ENCODE peak calls at places on chromosomes 6 and 20, in four cellular contexts. One of them, this sample, is unnamed.

GRCh38 chr6:159691963-159692287 is 1.1 kb downstream of the SOD2 start:
- DNase-seq in activated T-helper 9 cell treated with anti-CD3 and anti-CD28 coated beads, Interleukin-2, amount 50 U/mL, for 16 hours: no peak
- DNase-seq in central memory CD4-positive, alpha-beta T cell: no peak
- DNase-seq in iPS-NIHi11: no peak
- DNase-seq in this sample: no peak

GRCh38 chr6:108687921-108688320 is 127.2 kb downstream of the FOXO3 start:
- DNase-seq in activated T-helper 9 cell treated with anti-CD3 and anti-CD28 coated beads, Interleukin-2, amount 50 U/mL, for 16 hours: no peak
- DNase-seq in central memory CD4-positive, alpha-beta T cell: no peak
- DNase-seq in iPS-NIHi11: no peak
- DNase-seq in this sample: no peak

GRCh38 chr6:25056130-25056529 is 120.4 kb upstream of the RIPOR2 start:
- DNase-seq in activated T-helper 9 cell treated with anti-CD3 and anti-CD28 coated beads, Interleukin-2, amount 50 U/mL, for 16 hours: no peak
- DNase-seq in central memory CD4-positive, alpha-beta T cell: peak; percentile 87
- DNase-seq in iPS-NIHi11: no peak
- DNase-seq in this sample: no peak

GRCh38 chr6:157143885-157144795 is 179.2 kb downstream of the TMEM242 start:
- DNase-seq in activated T-helper 9 cell treated with anti-CD3 and anti-CD28 coated beads, Interleukin-2, amount 50 U/mL, for 16 hours: no peak
- DNase-seq in central memory CD4-positive, alpha-beta T cell: no peak
- DNase-seq in iPS-NIHi11: no peak
- DNase-seq in this sample: no peak

GRCh38 chr6:137652961-137653697 is 158.9 kb upstream of the OLIG3 start:
- DNase-seq in activated T-helper 9 cell treated with anti-CD3 and anti-CD28 coated beads, Interleukin-2, amount 50 U/mL, for 16 hours: no peak
- DNase-seq in central memory CD4-positive, alpha-beta T cell: no peak
- DNase-seq in iPS-NIHi11: no peak
- DNase-seq in this sample: peak; percentile 2

GRCh38 chr6:37429352-37429750 is 3.7 kb upstream of the CMTR1 start:
- DNase-seq in activated T-helper 9 cell treated with anti-CD3 and anti-CD28 coated beads, Interleukin-2, amount 50 U/mL, for 16 hours: no peak
- DNase-seq in central memory CD4-positive, alpha-beta T cell: no peak
- DNase-seq in iPS-NIHi11: no peak
- DNase-seq in this sample: no peak

GRCh38 chr6:149334682-149335160 is 17.2 kb downstream of the TAB2 start:
- DNase-seq in activated T-helper 9 cell treated with anti-CD3 and anti-CD28 coated beads, Interleukin-2, amount 50 U/mL, for 16 hours: no peak
- DNase-seq in central memory CD4-positive, alpha-beta T cell: no peak
- DNase-seq in iPS-NIHi11: peak; percentile 16
- DNase-seq in this sample: no peak

GRCh38 chr20:33788351-33789049 is 22.6 kb upstream of the CHMP4B start:
- DNase-seq in activated T-helper 9 cell treated with anti-CD3 and anti-CD28 coated beads, Interleukin-2, amount 50 U/mL, for 16 hours: no peak
- DNase-seq in central memory CD4-positive, alpha-beta T cell: no peak
- DNase-seq in iPS-NIHi11: no peak
- DNase-seq in this sample: no peak

GRCh38 chr20:12984863-12985262 is 23.9 kb upstream of the SPTLC3 start:
- DNase-seq in activated T-helper 9 cell treated with anti-CD3 and anti-CD28 coated beads, Interleukin-2, amount 50 U/mL, for 16 hours: no peak
- DNase-seq in central memory CD4-positive, alpha-beta T cell: no peak
- DNase-seq in iPS-NIHi11: no peak
- DNase-seq in this sample: no peak

GRCh38 chr6:166318649-166319600 is 10.7 kb upstream of the PRR18 start:
- DNase-seq in activated T-helper 9 cell treated with anti-CD3 and anti-CD28 coated beads, Interleukin-2, amount 50 U/mL, for 16 hours: no peak
- DNase-seq in central memory CD4-positive, alpha-beta T cell: no peak
- DNase-seq in iPS-NIHi11: peak; percentile 49
- DNase-seq in this sample: no peak

GRCh38 chr20:63580796-63581461 is 6.9 kb upstream of the HELZ2 start:
- DNase-seq in activated T-helper 9 cell treated with anti-CD3 and anti-CD28 coated beads, Interleukin-2, amount 50 U/mL, for 16 hours: peak; percentile 51
- DNase-seq in central memory CD4-positive, alpha-beta T cell: peak; percentile 68
- DNase-seq in iPS-NIHi11: peak; percentile 66
- DNase-seq in this sample: no peak

GRCh38 chr6:54010340-54011276 is 100.6 kb upstream of the MLIP start:
- DNase-seq in activated T-helper 9 cell treated with anti-CD3 and anti-CD28 coated beads, Interleukin-2, amount 50 U/mL, for 16 hours: no peak
- DNase-seq in central memory CD4-positive, alpha-beta T cell: no peak
- DNase-seq in iPS-NIHi11: no peak
- DNase-seq in this sample: no peak

GRCh38 chr6:118912646-118913045 is 18.7 kb downstream of the ASF1A start:
- DNase-seq in activated T-helper 9 cell treated with anti-CD3 and anti-CD28 coated beads, Interleukin-2, amount 50 U/mL, for 16 hours: no peak
- DNase-seq in central memory CD4-positive, alpha-beta T cell: no peak
- DNase-seq in iPS-NIHi11: no peak
- DNase-seq in this sample: no peak

GRCh38 chr6:55820696-55821095 is 54.7 kb downstream of the BMP5 start:
- DNase-seq in activated T-helper 9 cell treated with anti-CD3 and anti-CD28 coated beads, Interleukin-2, amount 50 U/mL, for 16 hours: no peak
- DNase-seq in central memory CD4-positive, alpha-beta T cell: no peak
- DNase-seq in iPS-NIHi11: no peak
- DNase-seq in this sample: no peak

GRCh38 chr6:34062156-34062555 is 83.7 kb downstream of the GRM4 start:
- DNase-seq in activated T-helper 9 cell treated with anti-CD3 and anti-CD28 coated beads, Interleukin-2, amount 50 U/mL, for 16 hours: no peak
- DNase-seq in central memory CD4-positive, alpha-beta T cell: no peak
- DNase-seq in iPS-NIHi11: no peak
- DNase-seq in this sample: no peak

GRCh38 chr6:70652216-70652615 is 15.5 kb upstream of the SMAP1 start:
- DNase-seq in activated T-helper 9 cell treated with anti-CD3 and anti-CD28 coated beads, Interleukin-2, amount 50 U/mL, for 16 hours: no peak
- DNase-seq in central memory CD4-positive, alpha-beta T cell: no peak
- DNase-seq in iPS-NIHi11: no peak
- DNase-seq in this sample: no peak

This sample was measured in H54.